ENCODE peak calls at places on chromosomes 16 and 17, in eight cellular contexts. Z, M, W, C, Y, N, R and E are unnamed samples.

GRCh38 chr17:79988163-79988971 is 47.3 kb downstream of the TBC1D16 start:
- DNase-seq in C (no peak), R (peak; percentile 91), W (no peak), N (peak; percentile 80), M (no peak), Y (no peak), Z (no peak), E (no peak)

GRCh38 chr16:17515421-17516210 is 44.9 kb upstream of the XYLT1 start:
- DNase-seq in Z (no peak), M (no peak), Y (no peak), R (no peak), W (no peak), N (no peak), C (no peak), E (no peak)

GRCh38 chr17:72985882-72986720 is 106.4 kb downstream of the SLC39A11 start:
- DNase-seq in M (peak; percentile 9), Y (no peak), N (peak; percentile 55), W (peak; percentile 39), C (peak; percentile 36), R (peak; percentile 54), Z (peak; percentile 81), E (peak; percentile 3)

GRCh38 chr17:29131814-29132682 is 48.1 kb downstream of the MYO18A start:
- DNase-seq in R (no peak), M (no peak), W (no peak), C (no peak), N (peak; percentile 83), Z (no peak), Y (no peak), E (no peak)

GRCh38 chr17:40025991-40026815 is 11.0 kb downstream of the CSF3 start:
- DNase-seq in M (peak; percentile 17), C (peak; percentile 51), R (peak; percentile 34), W (no peak), Z (no peak), Y (no peak), N (no peak), E (peak; percentile 22)

GRCh38 chr16:23679986-23680336 is 1.3 kb downstream of the PLK1 start:
- DNase-seq in Z (no peak), C (no peak), M (no peak), R (no peak), W (no peak), N (no peak), Y (no peak), E (no peak)

GRCh38 chr17:56593741-56594527 is 435 bp downstream of the NOG start:
- DNase-seq in N (no peak), R (peak; percentile 7), Y (no peak), W (peak; percentile 54), Z (peak; percentile 64), C (peak; percentile 40), M (peak; percentile 23), E (peak; percentile 9)

GRCh38 chr17:81471804-81472456 is 40.7 kb downstream of the ACTG1 start:
- DNase-seq in Z (no peak), M (no peak), Y (no peak), W (peak; percentile 45), R (no peak), C (peak; percentile 33), N (peak; percentile 91), E (no peak)

GRCh38 chr16:3579776-3580175 is 2.6 kb upstream of the NLRC3 start:
- DNase-seq in Y (no peak), N (no peak), W (no peak), M (no peak), C (no peak), R (no peak), Z (no peak), E (no peak)

GRCh38 chr17:27502526-27503324 is 46.5 kb downstream of the KSR1 start:
- DNase-seq in M (no peak), Z (no peak), W (peak; percentile 34), C (no peak), Y (no peak), N (no peak), R (no peak), E (no peak)

GRCh38 chr17:4892063-4892410 is 7.3 kb upstream of the C17orf107 start:
- DNase-seq in W (no peak), M (no peak), Z (no peak), R (no peak), C (no peak), Y (no peak), N (no peak), E (no peak)

GRCh38 chr16:11580451-11581086 is 6.2 kb downstream of the LITAF start:
- DNase-seq in M (no peak), N (no peak), C (no peak), W (no peak), Z (no peak), R (no peak), Y (no peak), E (no peak)

GRCh38 chr17:58669853-58670252 is 22.0 kb downstream of the TEX14 start:
- DNase-seq in N (no peak), Y (no peak), Z (no peak), W (no peak), C (no peak), R (no peak), M (no peak), E (no peak)

GRCh38 chr17:30530346-30531025 is 53.3 kb downstream of the GOSR1 start:
- DNase-seq in R (no peak), N (no peak), W (no peak), M (no peak), C (no peak), Z (no peak), Y (no peak), E (no peak)

GRCh38 chr17:12990041-12990808 is 27.6 kb downstream of the ELAC2 start:
- DNase-seq in N (no peak), R (no peak), C (no peak), Y (no peak), M (no peak), W (no peak), Z (no peak), E (no peak)

GRCh38 chr17:82414548-82415281 is 3.4 kb upstream of the HEXD start:
- DNase-seq in R (no peak), C (peak; percentile 72), N (peak; percentile 57), W (peak; percentile 37), M (peak; percentile 65), Z (peak; percentile 88), Y (peak; percentile 39), E (peak; percentile 62)

GRCh38 chr17:74883241-74883750 is 10.1 kb downstream of the FADS6 start:
- DNase-seq in R (no peak), Y (no peak), N (no peak), W (no peak), M (no peak), C (no peak), Z (no peak), E (no peak)

GRCh38 chr16:63592852-63593251 is 1529.0 kb downstream of the CDH11 start:
- DNase-seq in R (no peak), C (no peak), Z (no peak), N (no peak), W (no peak), Y (no peak), M (no peak), E (no peak)

GRCh38 chr16:11526921-11527320 is 59.8 kb downstream of the LITAF start:
- DNase-seq in R (no peak), Z (no peak), W (no peak), N (no peak), Y (no peak), C (no peak), M (no peak), E (no peak)

GRCh38 chr16:35748621-35749252 is 2289.3 kb downstream of the TP53TG3F start:
- DNase-seq in C (no peak), R (no peak), Z (no peak), Y (no peak), W (no peak), N (no peak), M (no peak), E (no peak)

GRCh38 chr17:3792481-3792880 is 8.5 kb downstream of the ITGAE start:
- DNase-seq in Z (no peak), M (no peak), N (no peak), Y (no peak), C (no peak), W (no peak), R (no peak), E (no peak)

GRCh38 chr17:30956764-30957374 is 14.0 kb upstream of the RNF135 start:
- DNase-seq in M (no peak), Y (no peak), N (no peak), Z (no peak), C (no peak), R (no peak), W (no peak), E (no peak)